ENCODE peak calls at places on chromosomes 6 and 20, in eight cellular contexts. W is stomach, Q is suprapubic skin, L is Panc1, B is breast epithelium, O is prostate gland, T is GM12878, Z is HCT116. Y is an unnamed sample.

GRCh38 chr6:76495909-76496308 is 423.4 kb upstream of the IMPG1 start:
- DNase-seq in W (no peak), Q (no peak), L (no peak), B (no peak), O (no peak), T (no peak), Z (no peak), Y (no peak)

GRCh38 chr6:55239099-55239498 is 64.8 kb downstream of the HCRTR2 start:
- DNase-seq in W (no peak), Q (no peak), L (no peak), B (no peak), O (no peak), T (no peak), Z (no peak), Y (no peak)

GRCh38 chr6:75863001-75863400 is 114.0 kb downstream of the MYO6 start:
- DNase-seq in W (no peak), Q (no peak), L (no peak), B (no peak), O (no peak), T (no peak), Z (no peak), Y (no peak)

GRCh38 chr6:39910164-39910563 is 24.1 kb downstream of the MOCS1 start:
- DNase-seq in W (no peak), Q (peak), L (no peak), B (no peak), O (no peak), T (no peak), Z (no peak), Y (no peak)

GRCh38 chr6:124962617-124963415 is 579 bp downstream of the RNF217 start:
- DNase-seq in W (peak), Q (no peak), L (no peak), B (no peak), O (peak), T (no peak), Z (no peak), Y (peak)

GRCh38 chr20:889110-889509 is 27.0 kb downstream of the ANGPT4 start:
- DNase-seq in W (no peak), Q (no peak), L (peak), B (no peak), O (no peak), T (no peak), Z (no peak), Y (no peak)

GRCh38 chr6:27863962-27864905 is 48.0 kb downstream of the OR2B2 start:
- DNase-seq in W (no peak), Q (no peak), L (no peak), B (no peak), O (no peak), T (no peak), Z (no peak), Y (peak)

GRCh38 chr6:37160922-37161778 is 8.8 kb upstream of the PIM1 start:
- DNase-seq in W (no peak), Q (no peak), L (no peak), B (no peak), O (no peak), T (peak), Z (no peak), Y (no peak)

GRCh38 chr6:37432590-37432915 is 468 bp upstream of the CMTR1 start:
- DNase-seq in W (no peak), Q (no peak), L (no peak), B (no peak), O (peak), T (no peak), Z (no peak), Y (no peak)

GRCh38 chr6:62150048-62150663 is 135.9 kb downstream of the KHDRBS2 start:
- DNase-seq in W (no peak), Q (no peak), L (peak), B (no peak), O (no peak), T (no peak), Z (peak), Y (no peak)

GRCh38 chr6:169251822-169252804 is 1.5 kb downstream of the THBS2 start:
- DNase-seq in W (peak), Q (peak), L (no peak), B (no peak), O (no peak), T (no peak), Z (no peak), Y (no peak)

GRCh38 chr20:4069741-4070140 is 54.4 kb upstream of the RNF24 start:
- DNase-seq in W (no peak), Q (no peak), L (no peak), B (no peak), O (no peak), T (no peak), Z (no peak), Y (no peak)

GRCh38 chr20:35560105-35560511 is 18.2 kb downstream of the ERGIC3 start:
- DNase-seq in W (peak), Q (no peak), L (no peak), B (no peak), O (no peak), T (no peak), Z (no peak), Y (peak)

GRCh38 chr20:35561268-35561667 is 19.4 kb downstream of the ERGIC3 start:
- DNase-seq in W (no peak), Q (no peak), L (peak), B (no peak), O (no peak), T (no peak), Z (no peak), Y (peak)

GRCh38 chr20:35560541-35560940 is 18.7 kb downstream of the ERGIC3 start:
- DNase-seq in W (no peak), Q (no peak), L (no peak), B (no peak), O (no peak), T (no peak), Z (no peak), Y (no peak)

GRCh38 chr20:35558416-35558815 is 16.5 kb downstream of the ERGIC3 start:
- DNase-seq in W (no peak), Q (no peak), L (no peak), B (no peak), O (no peak), T (no peak), Z (no peak), Y (no peak)

GRCh38 chr20:35558981-35559693 is 17.3 kb downstream of the ERGIC3 start:
- DNase-seq in W (no peak), Q (no peak), L (no peak), B (no peak), O (no peak), T (no peak), Z (no peak), Y (no peak)
- TF ChIP-seq POLR2AphosphoS5 in W (no peak), Q (no peak), L (no peak), B (no peak), O (no peak), T (no peak), Z (peak), Y (no peak)

DNA sequence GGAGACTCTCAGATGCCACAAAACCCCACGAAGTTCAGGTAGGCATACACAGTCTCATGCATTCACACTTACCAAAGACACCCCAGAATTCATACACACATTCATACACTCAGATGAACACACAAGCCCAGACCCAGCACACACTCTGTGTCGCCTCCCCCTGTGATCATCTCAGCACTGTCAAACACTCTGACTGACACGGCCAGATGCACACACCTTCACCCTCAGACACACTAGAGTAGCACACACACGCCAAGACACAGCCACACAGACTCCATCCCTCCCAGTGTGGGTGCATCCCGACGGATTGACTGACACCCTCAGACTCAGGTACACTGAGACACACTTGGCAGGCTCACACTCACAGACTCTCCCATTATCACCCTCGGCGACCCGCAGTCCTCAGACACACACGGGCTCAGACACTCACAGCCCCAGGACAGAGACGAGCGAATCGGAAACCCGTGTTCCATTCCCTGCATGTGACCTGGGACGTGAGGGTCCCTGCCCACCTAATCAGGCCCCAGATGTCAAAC is 872 bp upstream of the RIMS4 start:
- DNase-seq in W (no peak), Q (no peak), L (no peak), B (peak), O (no peak), T (no peak), Z (no peak), Y (no peak)
- H3K4me3 ChIP-seq in W (no peak), Q (no peak), L (no peak), B (no peak), O (no peak), T (no peak), Z (no peak), Y (no peak)

GRCh38 chr6:150426198-150426597 is 57.4 kb downstream of the IYD start:
- DNase-seq in W (peak), Q (no peak), L (no peak), B (no peak), O (peak), T (no peak), Z (no peak), Y (no peak)
- TF ChIP-seq POLR2AphosphoS5 in W (no peak), Q (no peak), L (no peak), B (no peak), O (peak), T (no peak), Z (no peak), Y (no peak)

GRCh38 chr6:2990932-2991506 is 8.7 kb upstream of the NQO2 start:
- DNase-seq in W (no peak), Q (peak), L (no peak), B (no peak), O (no peak), T (no peak), Z (no peak), Y (no peak)
- H3K4me3 ChIP-seq in W (peak), Q (peak), L (peak), B (peak), O (peak), T (peak), Z (no peak), Y (peak)

GRCh38 chr6:137869781-137870180 is 2.7 kb downstream of the TNFAIP3 start:
- DNase-seq in W (no peak), Q (no peak), L (no peak), B (no peak), O (no peak), T (no peak), Z (no peak), Y (no peak)
- TF ChIP-seq POLR2AphosphoS5 in W (no peak), Q (no peak), L (no peak), B (no peak), O (no peak), T (peak), Z (no peak), Y (peak)

GRCh38 chr20:58175425-58175824 is 53.0 kb downstream of the ANKRD60 start:
- DNase-seq in W (no peak), Q (no peak), L (no peak), B (no peak), O (no peak), T (no peak), Z (no peak), Y (no peak)

GRCh38 chr20:58175836-58176235 is 52.6 kb downstream of the ANKRD60 start:
- DNase-seq in W (no peak), Q (no peak), L (no peak), B (no peak), O (no peak), T (no peak), Z (no peak), Y (no peak)

GRCh38 chr20:58179432-58180099 is 48.9 kb downstream of the ANKRD60 start:
- DNase-seq in W (peak), Q (no peak), L (no peak), B (no peak), O (peak), T (no peak), Z (no peak), Y (peak)

GRCh38 chr20:58179083-58179431 is 49.4 kb downstream of the ANKRD60 start:
- DNase-seq in W (no peak), Q (no peak), L (no peak), B (no peak), O (no peak), T (no peak), Z (no peak), Y (no peak)

DNA sequence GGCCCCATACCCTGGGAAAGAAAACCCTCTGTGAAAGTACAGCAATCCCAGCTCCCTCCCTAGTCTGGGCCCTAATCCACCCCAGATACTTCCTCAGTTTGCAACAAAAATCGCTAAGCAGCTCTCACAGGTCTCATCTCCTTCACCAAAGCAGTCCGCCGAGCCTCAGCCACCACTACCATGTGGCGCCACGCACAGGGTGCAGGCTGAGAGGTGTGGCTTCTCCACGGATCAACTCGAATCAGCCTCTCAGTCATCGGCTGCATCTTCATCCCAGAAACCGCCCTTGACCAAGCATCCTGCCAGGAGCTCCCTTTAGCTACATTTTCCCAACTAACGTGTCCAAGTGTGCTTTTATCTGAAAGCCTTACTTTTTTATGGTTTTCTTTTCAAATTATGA is 50.7 kb downstream of the ANKRD60 start:
- DNase-seq in W (no peak), Q (no peak), L (no peak), B (no peak), O (no peak), T (no peak), Z (no peak), Y (no peak)
- H3K4me3 ChIP-seq in W (no peak), Q (no peak), L (no peak), B (no peak), O (no peak), T (no peak), Z (no peak), Y (no peak)

GRCh38 chr6:34688956-34689355 is 7.6 kb downstream of the ILRUN start:
- DNase-seq in W (no peak), Q (no peak), L (no peak), B (no peak), O (no peak), T (no peak), Z (no peak), Y (no peak)

GRCh38 chr6:34689742-34690141 is 6.8 kb downstream of the ILRUN start:
- DNase-seq in W (no peak), Q (no peak), L (no peak), B (no peak), O (no peak), T (no peak), Z (no peak), Y (no peak)

GRCh38 chr6:34696189-34696738 is 303 bp downstream of the ILRUN start:
- DNase-seq in W (peak), Q (peak), L (no peak), B (peak), O (no peak), T (no peak), Z (no peak), Y (peak)

GRCh38 chr6:34695729-34696188 is 808 bp downstream of the ILRUN start:
- DNase-seq in W (no peak), Q (no peak), L (no peak), B (no peak), O (no peak), T (no peak), Z (no peak), Y (no peak)

GRCh38 chr6:34692280-34692679 is 4.3 kb downstream of the ILRUN start:
- DNase-seq in W (no peak), Q (no peak), L (no peak), B (no peak), O (no peak), T (no peak), Z (no peak), Y (no peak)
- TF ChIP-seq POLR2AphosphoS5 in W (no peak), Q (no peak), L (no peak), B (no peak), O (no peak), T (no peak), Z (no peak), Y (no peak)

GRCh38 chr20:21520702-21521595 is 7.1 kb upstream of the NKX2-2 start:
- DNase-seq in W (no peak), Q (no peak), L (no peak), B (no peak), O (no peak), T (no peak), Z (no peak), Y (no peak)
- H3K4me3 ChIP-seq in W (no peak), Q (no peak), L (no peak), B (no peak), O (no peak), T (no peak), Z (no peak), Y (no peak)

GRCh38 chr6:25315778-25316177 is 36.6 kb downstream of the CARMIL1 start:
- DNase-seq in W (no peak), Q (no peak), L (no peak), B (no peak), O (no peak), T (no peak), Z (no peak), Y (no peak)
- TF ChIP-seq POLR2AphosphoS5 in W (no peak), Q (no peak), L (no peak), B (no peak), O (no peak), T (no peak), Z (no peak), Y (no peak)

DNA sequence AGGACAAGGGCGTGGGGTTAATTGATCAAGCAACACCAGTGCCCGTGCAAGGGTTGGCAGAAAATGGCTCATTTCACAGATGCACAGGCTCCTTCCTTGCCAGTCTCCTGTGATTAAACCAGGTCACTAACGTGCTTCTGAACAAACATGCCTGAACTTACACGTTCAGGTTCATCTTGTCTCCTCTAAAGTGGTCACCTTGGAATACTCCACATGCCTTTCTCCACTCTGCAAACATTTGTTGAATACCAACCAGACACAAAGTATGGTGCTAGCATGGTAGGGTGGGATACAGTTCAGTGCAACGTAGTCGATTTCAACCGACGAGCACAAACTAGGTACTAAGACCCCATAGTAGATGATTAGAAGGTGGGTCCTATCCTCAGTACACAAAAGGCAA is 72.6 kb upstream of the PTPRT start:
- DNase-seq in W (no peak), Q (no peak), L (no peak), B (no peak), O (no peak), T (no peak), Z (no peak), Y (no peak)
- H3K4me3 ChIP-seq in W (no peak), Q (no peak), L (no peak), B (no peak), O (no peak), T (no peak), Z (no peak), Y (no peak)